ENCODE peak calls at places on chromosomes 5 and 9, in ten cellular contexts. O is WTC11; X is AG09319; J is B cell; H is A549; D is dorsolateral prefrontal cortex; L is CD4-positive, alpha-beta T cell; G is lung; C is lower lobe of right lung; T is uterus. A is an unnamed sample.

GRCh38 chr9:127505396-127506116 is 54.2 kb downstream of the LRSAM1 start:
- DNase-seq in C (no peak), L (peak), X (no peak), G (no peak), J (peak), O (peak), D (peak), H (peak), T (peak), A (no peak)

GRCh38 chr9:119951591-119951990 is 582.4 kb upstream of the BRINP1 start:
- DNase-seq in X (no peak), O (no peak), C (no peak), L (no peak), D (no peak), T (no peak), G (no peak), J (no peak), H (no peak), A (no peak)

GRCh38 chr5:172612771-172613170 is 28.3 kb upstream of the NEURL1B start:
- DNase-seq in D (no peak), O (no peak), G (no peak), C (no peak), X (no peak), L (no peak), H (no peak), J (no peak), T (no peak), A (no peak)

GRCh38 chr5:160175438-160176218 is 53.7 kb upstream of the FABP6 start:
- DNase-seq in X (no peak), O (no peak), J (no peak), D (peak), G (no peak), H (no peak), T (peak), L (no peak), C (no peak), A (no peak)

GRCh38 chr9:18906656-18907395 is 126.2 kb downstream of the SAXO1 start:
- DNase-seq in D (peak), J (no peak), O (no peak), G (no peak), L (no peak), C (no peak), X (no peak), T (no peak), H (no peak), A (no peak)

GRCh38 chr9:34500623-34501267 is 22.0 kb downstream of the ENHO start:
- DNase-seq in O (peak), J (peak), L (peak), D (peak), T (peak), X (no peak), H (peak), C (peak), G (peak), A (peak)

GRCh38 chr5:39775458-39776365 is 350.9 kb upstream of the DAB2 start:
- DNase-seq in D (no peak), L (no peak), O (no peak), G (no peak), T (no peak), J (no peak), H (peak), C (no peak), X (peak), A (no peak)

GRCh38 chr5:93078082-93079038 is 502.7 kb downstream of the NR2F1-AS1 start:
- DNase-seq in G (peak), D (peak), T (no peak), J (no peak), H (peak), O (no peak), X (peak), C (no peak), L (no peak), A (peak)

GRCh38 chr5:90933298-90933697 is 374.7 kb downstream of the ADGRV1 start:
- DNase-seq in D (no peak), H (no peak), O (no peak), X (no peak), L (no peak), G (no peak), C (no peak), J (no peak), T (no peak), A (no peak)

GRCh38 chr9:13484186-13484585 is 204.7 kb upstream of the MPDZ start:
- DNase-seq in D (no peak), C (no peak), X (no peak), O (no peak), J (no peak), G (no peak), L (no peak), T (no peak), H (no peak), A (no peak)
- TF ChIP-seq CTCF in D (no peak), C (no peak), X (no peak), O (no peak), J (no peak), G (no peak), L (no peak), T (no peak), H (no peak), A (no peak)

DNA sequence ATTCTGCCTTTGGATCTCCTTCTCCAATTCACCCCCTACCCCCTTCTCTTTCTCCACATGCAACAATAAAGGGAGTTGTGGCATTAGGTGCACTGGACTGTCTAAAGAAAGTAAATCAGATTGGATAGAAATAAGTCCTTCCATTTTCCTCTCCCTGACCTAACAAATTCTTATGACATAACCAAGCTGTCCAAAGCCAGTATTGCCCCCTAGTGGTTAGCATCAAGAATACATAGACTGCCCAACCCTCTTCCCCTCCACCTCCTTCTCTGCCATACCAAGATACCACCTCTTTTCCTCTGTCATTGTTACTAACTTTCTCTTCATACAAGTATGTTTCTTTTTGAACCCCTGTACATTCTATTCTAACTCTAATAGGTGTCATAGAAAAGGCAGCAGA is 45.7 kb downstream of the PPARGC1B start:
- DNase-seq in X (no peak), J (no peak), G (no peak), L (no peak), H (peak), C (no peak), T (no peak), O (no peak), D (no peak), A (no peak)
- TF ChIP-seq CTCF in X (peak), J (peak), G (no peak), L (peak), H (peak), C (no peak), T (no peak), O (peak), D (no peak), A (no peak)

GRCh38 chr5:119340597-119341218 is 15.1 kb upstream of the TNFAIP8 start:
- DNase-seq in X (no peak), T (no peak), D (no peak), O (no peak), H (no peak), J (no peak), G (no peak), L (peak), C (no peak), A (no peak)
- TF ChIP-seq CTCF in X (no peak), T (no peak), D (no peak), O (no peak), H (no peak), J (no peak), G (no peak), L (no peak), C (no peak), A (no peak)

GRCh38 chr9:22452415-22453010 is 5.9 kb downstream of the DMRTA1 start:
- DNase-seq in T (peak), X (no peak), L (peak), H (peak), C (peak), G (peak), J (no peak), O (peak), D (no peak), A (peak)

GRCh38 chr9:22446589-22446949 is at the start of gene DMRTA1:
- DNase-seq in C (peak), T (peak), D (peak), J (peak), L (no peak), O (peak), G (peak), X (no peak), H (peak), A (peak)

GRCh38 chr9:22447607-22448305 is 1.1 kb downstream of the DMRTA1 start:
- DNase-seq in J (no peak), C (no peak), T (no peak), H (peak), G (no peak), L (no peak), O (no peak), X (no peak), D (no peak), A (peak)

DNA sequence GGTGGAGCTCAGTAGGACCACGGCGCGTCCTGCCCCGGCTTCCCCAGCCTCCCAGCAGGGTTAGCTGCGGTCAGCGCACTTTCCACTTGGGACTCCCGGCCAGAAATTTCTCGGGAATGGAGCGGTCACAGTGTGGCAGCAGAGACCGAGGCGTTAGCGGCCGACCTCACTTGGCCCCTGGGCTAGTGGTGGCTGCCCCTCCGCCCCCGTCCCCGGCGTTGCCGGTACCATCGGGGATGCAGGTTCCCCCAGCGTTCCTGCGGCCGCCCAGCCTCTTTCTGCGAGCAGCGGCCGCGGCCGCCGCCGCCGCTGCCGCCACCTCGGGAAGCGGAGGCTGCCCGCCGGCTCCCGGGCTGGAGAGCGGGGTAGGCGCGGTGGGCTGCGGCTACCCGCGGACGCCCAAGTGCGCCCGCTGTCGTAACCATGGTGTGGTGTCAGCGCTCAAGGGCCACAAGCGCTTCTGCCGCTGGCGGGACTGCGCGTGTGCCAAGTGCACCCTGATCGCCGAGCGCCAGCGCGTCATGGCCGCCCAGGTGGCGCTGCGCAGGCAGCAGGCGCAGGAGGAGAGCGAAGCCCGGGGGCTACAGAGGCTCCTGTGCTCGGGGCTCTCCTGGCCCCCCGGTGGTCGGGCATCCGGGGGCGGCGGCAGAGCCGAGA is 454 bp downstream of the DMRTA1 start:
- DNase-seq in H (peak), D (peak), X (no peak), T (peak), L (no peak), J (peak), G (peak), O (peak), C (peak), A (peak)
- TF ChIP-seq CTCF in H (peak), D (no peak), X (peak), T (no peak), L (no peak), J (peak), G (no peak), O (no peak), C (peak), A (peak)

GRCh38 chr5:60586307-60586901 is 113.6 kb downstream of the DEPDC1B start:
- DNase-seq in G (no peak), J (no peak), O (no peak), L (no peak), X (no peak), D (no peak), T (no peak), C (no peak), H (peak), A (no peak)
- TF ChIP-seq CTCF in G (no peak), J (peak), O (no peak), L (no peak), X (peak), D (peak), T (peak), C (peak), H (peak), A (no peak)

GRCh38 chr9:132412089-132412488 is 2.1 kb downstream of the CFAP77 start:
- DNase-seq in O (peak), T (no peak), H (peak), G (no peak), L (no peak), C (no peak), D (no peak), X (no peak), J (peak), A (no peak)
- TF ChIP-seq CTCF in O (peak), T (peak), H (peak), G (peak), L (peak), C (peak), D (peak), X (peak), J (peak), A (peak)

GRCh38 chr5:82147860-82148573 is 130.1 kb downstream of the RPS23 start:
- DNase-seq in J (no peak), L (no peak), O (no peak), C (no peak), H (no peak), D (no peak), T (no peak), X (no peak), G (no peak), A (no peak)
- TF ChIP-seq CTCF in J (no peak), L (no peak), O (no peak), C (no peak), H (no peak), D (no peak), T (no peak), X (no peak), G (no peak), A (no peak)

GRCh38 chr9:38394419-38394818 is 1.9 kb downstream of the ALDH1B1 start:
- DNase-seq in O (no peak), H (no peak), J (no peak), X (no peak), C (no peak), G (no peak), L (no peak), D (no peak), T (no peak), A (peak)

GRCh38 chr9:38393128-38393809 is 767 bp downstream of the ALDH1B1 start:
- DNase-seq in L (no peak), J (no peak), D (peak), C (no peak), G (no peak), H (no peak), X (no peak), T (no peak), O (no peak), A (no peak)

GRCh38 chr9:38390851-38391250 is 1.7 kb upstream of the ALDH1B1 start:
- DNase-seq in D (no peak), G (no peak), H (no peak), C (no peak), J (no peak), L (no peak), O (no peak), X (no peak), T (no peak), A (no peak)

GRCh38 chr9:38391278-38392118 is 1.0 kb upstream of the ALDH1B1 start:
- DNase-seq in L (no peak), G (no peak), X (no peak), D (peak), T (no peak), O (no peak), H (no peak), C (no peak), J (no peak), A (no peak)

GRCh38 chr9:38392235-38393127 is at the start of gene ALDH1B1:
- DNase-seq in G (peak), X (peak), D (peak), J (peak), C (peak), H (peak), L (peak), O (peak), T (peak), A (peak)
- TF ChIP-seq CTCF in G (no peak), X (peak), D (no peak), J (no peak), C (peak), H (peak), L (no peak), O (no peak), T (no peak), A (no peak)